ENCODE peak calls at places on chromosomes 3 and 15, in seven cellular contexts. I is mesendoderm, A is neuronal stem cell, W is IMR-90, R is H1, E is H9, Q is trophoblast cell. J is an unnamed sample. For H3K4me1, the result is how much of the 10 kb centered on the place peaks cover.

GRCh38 chr3:141383555-141384129 is 15.3 kb downstream of the ZBTB38 start:
- DNase-seq in A (no peak), W (peak), Q (peak), R (no peak), I (no peak), E (no peak), J (peak)

GRCh38 chr3:125148836-125149235 is 63.7 kb downstream of the SLC12A8 start:
- DNase-seq in I (peak), Q (peak), R (no peak), W (peak), A (no peak), E (no peak), J (no peak)

GRCh38 chr3:155243512-155243921 is 50.0 kb downstream of the STRIT1 start:
- DNase-seq in Q (no peak), W (peak), A (no peak), I (no peak), E (no peak), R (no peak), J (peak)

GRCh38 chr15:80250614-80251504 is 1.2 kb downstream of the CTXND1 start:
- DNase-seq in I (no peak), Q (no peak), R (no peak), E (no peak), W (no peak), A (no peak), J (no peak)

GRCh38 chr3:35965908-35966307 is 326.6 kb downstream of the ARPP21 start:
- DNase-seq in E (no peak), I (peak), A (peak), Q (peak), W (peak), R (no peak), J (peak)

GRCh38 chr3:72766866-72767265 is 81.4 kb downstream of the SHQ1 start:
- DNase-seq in W (no peak), Q (no peak), E (no peak), A (no peak), R (no peak), I (peak), J (no peak)

GRCh38 chr3:119981386-119981785 is 112.9 kb downstream of the GSK3B start:
- DNase-seq in Q (no peak), R (no peak), W (no peak), A (no peak), I (no peak), E (no peak), J (no peak)

GRCh38 chr3:114409291-114409690 is 115.5 kb downstream of the TIGIT start:
- DNase-seq in I (no peak), Q (no peak), W (no peak), R (no peak), E (no peak), A (no peak), J (no peak)

GRCh38 chr3:46846624-46847542 is 16.4 kb downstream of the MYL3 start:
- DNase-seq in A (no peak), W (no peak), Q (no peak), R (no peak), E (peak), I (no peak), J (no peak)

GRCh38 chr15:76904461-76905012 is 603 bp downstream of the SCAPER start:
- DNase-seq in E (peak), A (peak), I (peak), W (peak), Q (peak), R (no peak), J (peak)

GRCh38 chr3:149611149-149611548 is 46.7 kb downstream of the WWTR1 start:
- DNase-seq in R (no peak), A (no peak), Q (no peak), E (no peak), I (no peak), W (no peak), J (no peak)

GRCh38 chr3:149615731-149616221 is 42.0 kb downstream of the WWTR1 start:
- DNase-seq in E (no peak), R (no peak), A (no peak), W (peak), I (no peak), Q (no peak), J (peak)

GRCh38 chr3:149610351-149611105 is 47.3 kb downstream of the WWTR1 start:
- DNase-seq in R (no peak), I (no peak), A (no peak), Q (no peak), W (peak), E (no peak), J (peak)

GRCh38 chr3:149612456-149612855 is 45.4 kb downstream of the WWTR1 start:
- DNase-seq in R (no peak), Q (no peak), W (no peak), E (no peak), A (no peak), I (no peak), J (no peak)

DNA sequence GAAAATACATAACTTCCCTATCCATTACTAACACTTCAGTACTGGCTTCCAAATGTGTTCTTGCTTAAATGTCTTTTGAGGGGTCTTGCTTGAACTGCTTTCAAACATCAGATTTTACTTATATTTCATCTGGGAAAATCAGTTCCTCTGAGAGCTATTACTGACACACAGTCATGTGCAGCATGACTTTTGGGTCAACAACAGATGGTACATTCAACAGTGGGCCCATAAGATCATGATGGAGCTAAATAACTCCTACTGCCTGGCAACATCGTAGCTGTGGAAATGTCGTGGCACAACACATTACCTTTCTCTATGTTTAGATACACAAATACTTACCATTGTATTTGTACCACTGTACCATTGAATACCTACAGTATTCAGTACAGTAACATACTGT is 43.8 kb downstream of the WWTR1 start:
- DNase-seq in R (no peak), E (no peak), W (no peak), A (no peak), Q (no peak), I (no peak), J (no peak)
- H3K4me1 ChIP-seq in R (under half), E (under half), W (under half), A (under half), Q (under half), I (under half), J (under half)

GRCh38 chr15:62605292-62605691 is 437.3 kb upstream of the TPM1 start:
- DNase-seq in I (no peak), R (no peak), A (no peak), E (no peak), W (no peak), Q (no peak), J (no peak)
- H4K8ac ChIP-seq in I (no peak), R (no peak), A (peak), E (no peak), W (no peak), Q (no peak), J (no peak)

GRCh38 chr15:48984811-48985352 is 21.2 kb upstream of the SHC4 start:
- DNase-seq in R (no peak), A (no peak), Q (peak), E (no peak), W (peak), I (no peak), J (peak)
- H3K4me1 ChIP-seq in R (under half), A (under half), Q (under half), E (under half), W (under half), I (under half), J (under half)

GRCh38 chr15:70395164-70395563 is 297.4 kb upstream of the TLE3 start:
- DNase-seq in A (no peak), W (no peak), R (no peak), Q (no peak), I (no peak), E (no peak), J (no peak)
- H4K8ac ChIP-seq in A (no peak), W (no peak), R (no peak), Q (no peak), I (no peak), E (no peak), J (no peak)

GRCh38 chr15:85005319-85005718 is 23.7 kb downstream of the PDE8A start:
- DNase-seq in W (no peak), Q (no peak), A (no peak), I (no peak), E (no peak), R (no peak), J (no peak)
- H3K4me1 ChIP-seq in W (under half), Q (under half), A (under half), I (under half), E (under half), R (under half), J (under half)

DNA sequence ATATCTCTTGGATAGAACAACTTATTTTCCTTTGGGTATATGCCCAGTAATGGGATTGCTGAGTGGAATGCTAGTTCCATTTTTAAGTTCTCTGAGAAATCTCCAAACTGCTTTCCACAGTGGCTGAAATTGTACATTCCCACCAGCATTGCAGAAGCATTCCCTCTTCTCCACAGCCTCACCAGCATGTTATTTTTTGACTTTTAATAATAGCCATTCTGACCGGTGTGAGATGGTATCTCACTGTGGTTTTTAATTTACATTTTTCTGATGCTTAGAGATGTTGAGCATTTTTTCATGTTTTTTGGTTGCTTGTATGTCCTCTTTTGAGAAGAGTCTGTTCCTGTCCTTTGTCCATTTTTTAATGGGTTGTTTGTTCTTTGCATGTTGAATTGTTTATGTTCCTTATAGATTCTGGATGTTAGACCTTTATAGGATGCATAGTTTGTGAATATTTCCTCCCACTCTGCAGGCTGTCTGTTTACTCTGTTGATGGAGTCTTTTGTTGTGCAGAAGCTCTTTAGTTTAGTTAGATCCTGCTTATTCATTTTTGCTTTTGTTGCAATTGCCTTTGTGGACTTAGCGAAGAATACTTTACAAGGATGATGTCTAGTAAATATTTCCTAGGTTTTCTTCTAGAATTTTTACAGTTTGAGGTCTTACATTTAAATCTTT is 82.7 kb upstream of the NR2F2 start:
- DNase-seq in A (no peak), E (no peak), I (no peak), Q (peak), R (no peak), W (peak), J (no peak)
- H4K8ac ChIP-seq in A (no peak), E (no peak), I (no peak), Q (no peak), R (no peak), W (no peak), J (no peak)

DNA sequence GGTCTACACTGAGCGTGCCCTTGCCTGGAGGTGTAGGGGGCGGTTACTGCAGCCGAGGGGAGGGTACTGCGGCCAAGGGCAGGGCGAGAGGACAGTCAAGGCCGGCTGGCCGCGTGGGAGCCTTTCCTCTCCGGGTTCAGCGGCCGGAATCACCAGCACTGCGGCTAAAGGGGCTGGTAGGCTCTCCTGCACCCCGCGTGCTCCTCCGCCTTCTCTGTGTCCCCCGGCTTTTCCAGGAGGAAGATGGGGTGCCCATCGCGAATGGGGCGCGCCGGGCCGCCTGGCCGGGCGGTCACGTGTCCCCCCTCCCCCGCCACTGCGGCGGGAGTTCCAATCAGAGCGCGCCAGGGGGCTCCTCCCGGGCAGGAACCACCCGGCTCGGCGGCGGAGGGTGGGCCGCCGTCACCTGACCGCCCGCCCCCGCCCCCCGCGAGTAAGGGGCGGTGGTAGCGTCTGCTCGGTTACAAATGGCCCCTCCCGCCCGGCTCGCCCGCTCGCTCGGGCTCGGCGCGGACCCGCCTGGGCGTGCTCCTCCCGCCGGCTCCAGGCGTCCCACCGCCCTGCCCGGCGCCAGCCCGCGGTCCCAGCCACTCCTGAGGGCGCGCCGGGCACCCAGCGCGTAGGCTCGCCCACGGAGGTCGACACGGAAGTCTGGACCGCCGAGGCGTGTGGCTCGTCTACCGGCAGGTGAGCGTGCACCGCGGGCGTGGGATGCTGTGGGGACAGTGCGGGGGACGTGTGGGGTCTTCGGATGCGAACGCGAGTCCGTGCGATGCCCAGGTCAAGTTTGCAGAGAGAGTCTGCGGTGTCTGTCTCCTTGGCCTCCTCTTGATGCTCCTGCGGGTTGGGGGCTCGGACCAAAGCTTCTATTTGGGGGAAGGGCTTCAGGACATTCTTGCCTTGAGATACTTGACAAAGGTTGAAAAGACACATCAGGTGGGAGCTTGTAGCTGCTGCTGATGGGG is 242.6 kb upstream of the TOPAZ1 start:
- DNase-seq in I (peak), E (peak), W (no peak), A (peak), Q (peak), R (peak), J (peak)
- H3K4me1 ChIP-seq in I (under half), E (under half), W (under half), A (under half), Q (under half), R (under half), J (under half)

GRCh38 chr3:147963711-147964110 is 554.5 kb downstream of the ZIC1 start:
- DNase-seq in E (no peak), A (no peak), W (no peak), R (no peak), I (no peak), Q (peak), J (no peak)
- H4K8ac ChIP-seq in E (no peak), A (no peak), W (no peak), R (no peak), I (no peak), Q (no peak), J (no peak)

DNA sequence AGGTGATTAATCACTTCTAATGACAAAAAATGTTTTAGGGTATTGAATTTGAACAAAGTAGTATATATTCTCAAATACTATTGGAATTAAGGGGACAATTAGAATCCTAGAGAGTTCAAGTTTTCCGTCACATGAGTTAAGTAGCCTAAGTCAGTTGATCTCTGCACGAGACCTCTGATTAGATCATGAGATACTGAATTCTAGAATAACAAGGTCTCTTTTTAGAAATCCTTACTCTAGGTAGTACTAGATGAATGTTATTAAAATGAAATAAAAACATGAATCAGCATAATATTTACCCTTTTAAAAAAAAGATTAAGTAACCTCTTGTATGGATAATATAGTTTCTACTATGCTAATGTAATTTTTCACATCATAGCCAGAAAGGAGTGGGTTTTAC is 43.4 kb downstream of the MYO5A start:
- DNase-seq in R (no peak), I (no peak), E (no peak), Q (no peak), A (no peak), W (no peak), J (no peak)
- H3K4me1 ChIP-seq in R (under half), I (under half), E (under half), Q (under half), A (under half), W (under half), J (under half)

DNA sequence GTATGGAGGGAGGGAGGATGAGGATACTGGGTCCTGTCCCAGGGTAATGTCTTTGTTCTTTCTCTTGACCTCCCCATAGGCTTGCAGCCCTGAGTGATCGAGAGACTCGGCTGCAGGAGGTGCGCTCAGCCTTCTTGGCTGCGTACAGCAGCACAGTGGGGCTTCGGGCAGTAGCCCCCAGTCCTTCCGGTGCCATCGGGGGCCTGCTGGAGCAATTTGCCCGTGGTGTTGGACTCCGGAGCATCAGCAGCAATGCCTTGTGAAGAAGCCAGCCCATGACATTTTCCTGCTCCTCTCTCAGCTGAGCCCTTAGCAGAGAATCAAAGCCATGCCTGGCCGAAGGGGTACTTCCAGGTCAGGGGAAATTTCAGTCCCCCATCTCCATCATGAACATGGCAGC is 1.9 kb upstream of the CPNE9 start:
- DNase-seq in R (no peak), W (no peak), I (no peak), A (no peak), E (no peak), Q (no peak), J (no peak)
- H4K8ac ChIP-seq in R (no peak), W (no peak), I (no peak), A (no peak), E (no peak), Q (no peak), J (no peak)